ENCODE peak calls at places on chromosomes 16 and 17, in four cellular contexts. J is body of pancreas, H is keratinocyte, S is right cardiac atrium. K is an unnamed sample.

GRCh38 chr16:87636050-87636684 is 33.9 kb downstream of the JPH3 start:
- DNase-seq in S (peak), H (peak), J (peak), K (peak)

GRCh38 chr16:66457888-66458287 is 30.8 kb downstream of the BEAN1 start:
- DNase-seq in H (no peak), S (no peak), J (no peak), K (no peak)

GRCh38 chr17:47945529-47946508 is 4.4 kb downstream of the PNPO start:
- DNase-seq in H (no peak), J (peak), S (peak), K (no peak)

GRCh38 chr16:27838536-27839175 is 224.9 kb downstream of the GSG1L start:
- DNase-seq in S (no peak), H (no peak), J (no peak), K (no peak)

GRCh38 chr17:57876023-57876865 is 26.4 kb upstream of the MRPS23 start:
- DNase-seq in J (no peak), H (no peak), S (no peak), K (no peak)

GRCh38 chr17:38507436-38507835 is 79.2 kb downstream of the ARHGAP23 start:
- DNase-seq in H (no peak), J (no peak), S (no peak), K (no peak)

GRCh38 chr16:19113577-19114358 is at the start of gene ITPRIPL2:
- DNase-seq in S (peak), H (no peak), J (peak), K (no peak)

GRCh38 chr17:31386542-31387075 is 4.9 kb upstream of the RAB11FIP4 start:
- DNase-seq in J (no peak), H (no peak), S (no peak), K (no peak)

GRCh38 chr16:57165923-57166322 is 19.9 kb downstream of the PSME3IP1 start:
- DNase-seq in S (no peak), H (no peak), J (peak), K (no peak)

GRCh38 chr16:51994597-51994996 is 552.3 kb downstream of the TOX3 start:
- DNase-seq in S (peak), J (peak), H (peak), K (peak)

GRCh38 chr16:68113765-68114240 is 28.6 kb downstream of the NFATC3 start:
- DNase-seq in J (no peak), S (no peak), H (no peak), K (no peak)
- H3K27ac ChIP-seq in J (no peak), S (no peak), H (no peak), K (no peak)

GRCh38 chr17:80831481-80831880 is 160.2 kb upstream of the CHMP6 start:
- DNase-seq in S (no peak), J (no peak), H (no peak), K (no peak)
- H3K27ac ChIP-seq in S (no peak), J (no peak), H (no peak), K (no peak)

DNA sequence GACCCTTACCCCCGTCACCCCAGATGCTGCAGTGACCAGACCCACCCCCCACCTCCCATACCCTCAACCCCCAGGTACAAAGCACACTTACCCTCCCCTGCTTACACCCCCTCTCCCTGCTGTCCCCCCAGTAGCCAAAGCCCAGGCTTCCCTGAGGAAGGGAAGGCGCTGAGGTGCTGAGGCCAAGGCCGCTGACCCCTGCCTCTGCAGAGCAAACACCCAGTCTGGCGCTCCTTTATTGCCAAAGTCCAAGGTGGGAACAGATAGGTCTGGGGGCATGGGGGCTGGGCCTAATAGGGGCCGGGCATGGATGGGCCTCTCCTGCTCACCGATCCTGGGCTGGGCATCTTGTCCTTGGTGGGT is 683 bp downstream of the LCAT start:
- DNase-seq in J (no peak), H (no peak), S (no peak), K (no peak)
- H3K27ac ChIP-seq in J (no peak), H (no peak), S (peak), K (no peak)

GRCh38 chr17:64024781-64025731 is 4.6 kb upstream of the ICAM2 start:
- DNase-seq in H (no peak), J (no peak), S (no peak), K (no peak)
- H3K27ac ChIP-seq in H (no peak), J (peak), S (no peak), K (no peak)

GRCh38 chr17:11538366-11538765 is 59.9 kb upstream of the DNAH9 start:
- DNase-seq in S (no peak), J (no peak), H (no peak), K (no peak)
- H3K27ac ChIP-seq in S (no peak), J (no peak), H (no peak), K (no peak)

GRCh38 chr16:68344252-68344651 is 33.4 kb downstream of the PRMT7 start:
- DNase-seq in H (no peak), S (peak), J (no peak), K (no peak)
- H3K27ac ChIP-seq in H (no peak), S (no peak), J (no peak), K (no peak)

GRCh38 chr16:73032548-73033270 is 15.2 kb downstream of the ZFHX3 start:
- DNase-seq in H (no peak), S (no peak), J (no peak), K (no peak)
- H3K27ac ChIP-seq in H (no peak), S (no peak), J (no peak), K (no peak)

K was measured in epithelial cell of prostate.